ENCODE peak calls at places on chromosome X, in seven cellular contexts. P is fibroblast of the aortic adventitia, H is AG10803, M is PC-3, G is endothelial cell, F is OCI-LY7, E is heart left ventricle. D is an unnamed sample.

GRCh38 chrX:85018471-85018870 is 14.8 kb downstream of the APOOL start:
- DNase-seq in P (no peak), H (no peak), M (no peak), G (no peak), F (no peak), E (no peak), D (no peak)

GRCh38 chrX:26411045-26411444 is 195.1 kb downstream of the MAGEB5 start:
- DNase-seq in P (no peak), H (no peak), M (peak), G (no peak), F (no peak), E (no peak), D (no peak)

GRCh38 chrX:134715930-134716619 is 57.8 kb upstream of the PLAC1 start:
- DNase-seq in P (no peak), H (no peak), M (no peak), G (no peak), F (no peak), E (no peak), D (no peak)

GRCh38 chrX:140500427-140500826 is 4.4 kb downstream of the SOX3 start:
- DNase-seq in P (no peak), H (no peak), M (no peak), G (no peak), F (no peak), E (no peak), D (no peak)

GRCh38 chrX:84187501-84188319 is at the start of gene RPS6KA6:
- DNase-seq in P (peak), H (peak), M (peak), G (peak), F (no peak), E (peak), D (peak)

GRCh38 chrX:140767646-140768045 is 58.1 kb downstream of the LINC00632 start:
- DNase-seq in P (peak), H (peak), M (peak), G (no peak), F (no peak), E (no peak), D (no peak)

GRCh38 chrX:2855761-2856160 is 27.0 kb downstream of the GYG2 start:
- DNase-seq in P (no peak), H (no peak), M (no peak), G (no peak), F (no peak), E (no peak), D (no peak)

GRCh38 chrX:103830848-103831247 is 1.2 kb downstream of the RAB9B start:
- DNase-seq in P (no peak), H (no peak), M (no peak), G (no peak), F (no peak), E (peak), D (no peak)

GRCh38 chrX:93422693-93423092 is 250.7 kb downstream of the NAP1L3 start:
- DNase-seq in P (peak), H (no peak), M (peak), G (peak), F (peak), E (no peak), D (peak)

GRCh38 chrX:138865093-138865649 is 153.7 kb upstream of the FGF13 start:
- DNase-seq in P (no peak), H (no peak), M (no peak), G (no peak), F (no peak), E (no peak), D (no peak)

GRCh38 chrX:44244008-44244407 is 99.5 kb downstream of the EFHC2 start:
- DNase-seq in P (peak), H (peak), M (peak), G (no peak), F (peak), E (no peak), D (no peak)

GRCh38 chrX:56113785-56114436 is 118.2 kb upstream of the KLF8 start:
- DNase-seq in P (no peak), H (no peak), M (peak), G (no peak), F (no peak), E (no peak), D (no peak)

GRCh38 chrX:119784747-119785446 is 6.5 kb downstream of the RPL39 start:
- DNase-seq in P (peak), H (peak), M (peak), G (peak), F (peak), E (no peak), D (peak)

DNA sequence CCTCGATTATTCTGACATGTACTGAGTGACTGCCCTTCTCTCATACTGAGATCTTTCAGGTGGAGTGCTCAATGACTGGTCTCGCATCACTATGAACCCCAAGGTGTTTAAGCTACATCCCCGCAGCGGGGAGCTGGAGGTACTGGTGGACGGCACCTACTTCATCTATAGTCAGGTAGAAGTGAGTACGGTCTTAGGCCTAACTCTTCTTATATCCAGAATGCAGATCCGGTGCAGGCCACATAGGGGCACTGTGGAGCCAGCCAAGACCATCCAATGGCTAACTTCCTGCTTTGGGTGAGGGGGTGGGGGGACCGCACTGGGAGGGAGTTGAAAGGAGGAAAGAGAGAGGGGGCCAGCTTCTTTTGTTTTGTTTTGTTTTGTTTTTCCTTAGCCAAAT is 16.4 kb downstream of the AWAT2 start:
- DNase-seq in P (peak), H (peak), M (peak), G (peak), F (peak), E (no peak), D (peak)
- TF ChIP-seq CTCF in P (peak), H (peak), M (peak), G (peak), F (peak), E (peak), D (peak)

DNA sequence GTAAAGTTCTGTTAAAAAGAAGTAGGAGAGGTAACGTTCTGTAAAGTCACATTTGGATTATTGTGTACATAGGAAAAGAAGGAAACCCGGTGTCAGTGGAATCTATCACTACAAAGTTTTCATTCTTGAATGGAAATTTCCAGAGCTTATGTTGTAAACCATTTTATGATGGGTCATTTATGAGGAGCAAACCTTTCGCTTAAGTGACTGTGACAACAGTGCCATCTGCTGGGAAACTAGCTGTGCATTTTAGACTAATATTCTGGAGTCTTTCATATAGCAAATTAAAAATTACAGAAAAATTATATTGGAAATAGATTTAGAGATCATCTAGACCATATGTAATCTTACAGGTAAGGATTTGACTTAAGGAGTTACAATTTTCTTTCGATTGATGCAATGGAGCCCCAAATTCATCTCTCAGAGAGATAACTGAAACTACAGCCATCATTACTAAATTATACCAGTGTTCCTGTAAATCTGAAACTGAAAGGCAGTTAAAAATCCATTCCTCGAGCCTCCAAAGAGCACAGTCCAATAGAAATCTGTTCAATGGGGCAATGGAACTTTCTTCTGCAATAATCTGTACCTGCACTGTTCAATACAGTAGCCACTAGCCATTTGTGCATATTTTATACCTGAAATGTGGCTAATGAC is 26.9 kb downstream of the ASB9 start:
- DNase-seq in P (peak), H (peak), M (peak), G (peak), F (peak), E (no peak), D (peak)
- TF ChIP-seq CTCF in P (peak), H (peak), M (peak), G (no peak), F (peak), E (peak), D (peak)

DNA sequence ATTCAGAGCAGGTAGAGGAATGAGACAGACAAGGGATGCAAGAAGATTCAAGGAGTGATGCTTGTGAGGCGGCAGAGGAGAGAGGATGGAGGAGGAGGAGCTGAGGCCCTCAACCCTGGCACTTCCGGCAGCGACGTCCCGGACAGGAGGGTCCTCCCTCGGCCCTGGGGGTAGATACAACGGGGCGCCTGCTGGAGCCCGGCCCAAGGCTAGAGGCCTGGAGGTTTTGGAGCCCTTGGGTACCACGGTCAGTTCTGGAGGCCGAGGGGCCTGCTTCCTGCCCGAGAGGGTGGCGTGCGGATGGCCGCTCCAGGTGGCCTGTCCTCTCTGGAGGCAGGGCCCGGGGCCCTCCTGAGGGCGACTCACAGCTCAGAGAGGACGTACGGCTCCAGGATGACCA is 13.5 kb downstream of the SSR4 start:
- DNase-seq in P (no peak), H (no peak), M (no peak), G (no peak), F (no peak), E (no peak), D (no peak)
- TF ChIP-seq CTCF in P (no peak), H (no peak), M (no peak), G (no peak), F (no peak), E (no peak), D (no peak)

DNA sequence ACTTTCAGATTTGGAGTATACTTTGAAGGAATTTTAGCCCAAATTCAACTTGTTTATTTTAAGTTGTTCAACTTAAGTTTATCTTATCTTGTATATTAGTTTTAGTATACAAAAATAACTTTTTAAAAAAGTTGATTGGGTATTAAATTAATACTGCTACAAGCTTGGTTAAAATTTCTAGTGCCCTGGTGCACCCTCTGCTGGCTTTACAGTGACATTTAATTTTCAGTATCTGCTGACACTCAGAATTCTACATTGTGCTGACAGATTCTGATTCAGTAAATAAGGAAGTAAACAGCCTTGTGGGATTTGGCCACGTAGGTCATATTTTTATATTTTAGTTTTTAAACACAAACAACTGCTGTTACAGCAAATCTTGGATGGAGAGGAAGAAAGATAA is 2.9 kb downstream of the EDA start:
- DNase-seq in P (peak), H (peak), M (peak), G (no peak), F (peak), E (peak), D (no peak)
- TF ChIP-seq CTCF in P (peak), H (peak), M (peak), G (peak), F (peak), E (peak), D (peak)

GRCh38 chrX:550514-550913 is 80.1 kb upstream of the SHOX start:
- DNase-seq in P (no peak), H (no peak), M (no peak), G (no peak), F (no peak), E (no peak), D (no peak)

GRCh38 chrX:552496-552895 is 78.1 kb upstream of the SHOX start:
- DNase-seq in P (no peak), H (no peak), M (no peak), G (no peak), F (no peak), E (no peak), D (no peak)

GRCh38 chrX:555589-556220 is 74.9 kb upstream of the SHOX start:
- DNase-seq in P (no peak), H (no peak), M (no peak), G (no peak), F (no peak), E (no peak), D (no peak)

GRCh38 chrX:554271-554670 is 76.3 kb upstream of the SHOX start:
- DNase-seq in P (no peak), H (no peak), M (no peak), G (no peak), F (no peak), E (no peak), D (no peak)

GRCh38 chrX:551306-551705 is 79.3 kb upstream of the SHOX start:
- DNase-seq in P (no peak), H (no peak), M (no peak), G (no peak), F (no peak), E (no peak), D (no peak)
- TF ChIP-seq CTCF in P (no peak), H (no peak), M (no peak), G (no peak), F (no peak), E (no peak), D (no peak)

GRCh38 chrX:20593836-20594235 is 327.1 kb upstream of the RPS6KA3 start:
- DNase-seq in P (no peak), H (no peak), M (no peak), G (no peak), F (no peak), E (no peak), D (no peak)
- TF ChIP-seq CTCF in P (no peak), H (no peak), M (no peak), G (no peak), F (no peak), E (no peak), D (no peak)

GRCh38 chrX:41457618-41458192 is 10.6 kb downstream of the NYX start:
- DNase-seq in P (no peak), H (no peak), M (peak), G (no peak), F (peak), E (no peak), D (no peak)
- TF ChIP-seq CTCF in P (no peak), H (no peak), M (peak), G (no peak), F (peak), E (no peak), D (no peak)

DNA sequence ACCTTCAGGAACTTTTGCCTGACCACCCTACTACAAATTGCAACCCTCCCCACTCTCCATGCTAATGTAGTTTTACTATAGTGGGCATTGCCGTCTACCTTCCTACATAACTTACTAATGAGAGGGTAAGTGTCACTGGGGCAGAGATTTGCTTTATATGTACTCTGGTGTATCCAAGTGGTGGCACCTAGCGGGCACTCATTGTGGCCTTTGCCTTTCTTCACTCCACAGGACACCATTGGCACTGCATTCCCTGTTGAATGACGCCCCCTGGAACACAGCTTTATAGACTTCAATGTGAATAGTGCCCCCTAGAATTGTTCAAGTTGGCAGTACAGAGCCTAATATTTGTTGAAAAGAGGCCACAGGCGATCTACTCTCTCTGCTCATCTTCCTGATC is 215.8 kb downstream of the MID1IP1 start:
- DNase-seq in P (no peak), H (no peak), M (no peak), G (no peak), F (no peak), E (no peak), D (no peak)
- TF ChIP-seq CTCF in P (no peak), H (no peak), M (no peak), G (no peak), F (no peak), E (no peak), D (no peak)

DNA sequence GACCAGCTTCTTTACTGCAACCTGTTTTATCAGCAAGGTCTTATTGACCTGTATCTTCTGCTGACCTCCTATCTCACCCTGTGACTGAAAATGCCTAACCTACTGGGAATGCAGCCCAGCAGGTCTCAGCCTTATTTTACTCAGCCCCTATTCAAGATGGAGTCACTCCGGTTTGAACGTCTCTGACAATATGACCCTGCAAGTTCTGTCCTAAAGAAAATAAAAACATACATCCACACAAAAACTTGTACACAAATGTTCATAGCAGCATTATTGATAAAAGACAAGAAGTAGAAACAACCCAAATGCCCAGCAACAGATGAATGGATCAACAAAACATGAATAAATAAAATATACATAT is 59.5 kb upstream of the FAM9C start:
- DNase-seq in P (no peak), H (no peak), M (no peak), G (no peak), F (no peak), E (no peak), D (no peak)
- TF ChIP-seq CTCF in P (no peak), H (no peak), M (no peak), G (no peak), F (no peak), E (no peak), D (no peak)

GRCh38 chrX:97016106-97016505 is 132.4 kb downstream of the RPA4 start:
- DNase-seq in P (peak), H (peak), M (no peak), G (no peak), F (no peak), E (no peak), D (no peak)
- TF ChIP-seq CTCF in P (no peak), H (peak), M (peak), G (no peak), F (no peak), E (no peak), D (no peak)

D was measured in neural crest cell.